ENCODE peak calls at places on chromosomes 13 and 19, in seven cellular contexts. D is heart right ventricle, P is HFFc6, G is astrocyte of the spinal cord, O is cardiac muscle cell, J is left ventricle myocardium inferior, E is progenitor cell of endocrine pancreas. R is an unnamed sample.

GRCh38 chr19:46080561-46080960 is 39.8 kb upstream of the IGFL4 start:
- DNase-seq in D (no peak), P (peak; percentile 82), G (peak; percentile 99), O (peak; percentile 94), J (no peak), E (no peak), R (no peak)

GRCh38 chr19:46042252-46042883 is 1.6 kb upstream of the IGFL4 start:
- DNase-seq in D (no peak), P (no peak), G (no peak), O (no peak), J (no peak), E (no peak), R (no peak)

GRCh38 chr13:74068471-74068870 is 65.7 kb downstream of the KLF12 start:
- DNase-seq in D (no peak), P (no peak), G (no peak), O (no peak), J (no peak), E (no peak), R (no peak)

GRCh38 chr13:84208251-84208650 is 326.0 kb upstream of the SLITRK1 start:
- DNase-seq in D (no peak), P (no peak), G (no peak), O (no peak), J (no peak), E (no peak), R (no peak)

GRCh38 chr19:55563261-55563690 is 17.4 kb downstream of the ZNF579 start:
- DNase-seq in D (peak; percentile 77), P (no peak), G (no peak), O (peak; percentile 66), J (peak; percentile 79), E (no peak), R (no peak)

GRCh38 chr19:45981350-45981749 is 7.7 kb upstream of the NOVA2 start:
- DNase-seq in D (no peak), P (no peak), G (no peak), O (peak; percentile 42), J (no peak), E (no peak), R (no peak)

GRCh38 chr19:45826934-45827333 is 11.8 kb upstream of the RSPH6A start:
- DNase-seq in D (no peak), P (no peak), G (no peak), O (no peak), J (no peak), E (no peak), R (peak; percentile 50)

GRCh38 chr19:39140195-39140516 is 14.6 kb downstream of the PAK4 start:
- DNase-seq in D (no peak), P (no peak), G (no peak), O (no peak), J (no peak), E (no peak), R (peak; percentile 28)

GRCh38 chr19:18153555-18154134 is 682 bp downstream of the PIK3R2 start:
- DNase-seq in D (no peak), P (no peak), G (no peak), O (no peak), J (no peak), E (no peak), R (no peak)

GRCh38 chr13:111031531-111031961 is 83.6 kb upstream of the ARHGEF7 start:
- DNase-seq in D (no peak), P (peak; percentile 93), G (peak; percentile 67), O (peak; percentile 47), J (no peak), E (no peak), R (no peak)

GRCh38 chr19:35513975-35514809 is 743 bp upstream of the DMKN start:
- DNase-seq in D (no peak), P (no peak), G (no peak), O (peak; percentile 72), J (no peak), E (no peak), R (no peak)

GRCh38 chr19:42086770-42087550 is 11.0 kb downstream of the ZNF574 start:
- DNase-seq in D (no peak), P (no peak), G (peak; percentile 84), O (no peak), J (no peak), E (no peak), R (no peak)

GRCh38 chr13:51437550-51438127 is 15.2 kb downstream of the INTS6 start:
- DNase-seq in D (no peak), P (no peak), G (no peak), O (no peak), J (no peak), E (no peak), R (no peak)

GRCh38 chr13:51432576-51432975 is 20.3 kb downstream of the INTS6 start:
- DNase-seq in D (no peak), P (no peak), G (no peak), O (no peak), J (no peak), E (no peak), R (no peak)

GRCh38 chr13:51435002-51435578 is 17.7 kb downstream of the INTS6 start:
- DNase-seq in D (no peak), P (peak; percentile 24), G (peak; percentile 38), O (peak; percentile 48), J (no peak), E (no peak), R (no peak)
- TF ChIP-seq CTCF in D (peak; percentile 72), P (peak; percentile 83), G (peak; percentile 55), O (peak; percentile 62), J (peak; percentile 60), E (peak; percentile 67), R (peak; percentile 66)

DNA sequence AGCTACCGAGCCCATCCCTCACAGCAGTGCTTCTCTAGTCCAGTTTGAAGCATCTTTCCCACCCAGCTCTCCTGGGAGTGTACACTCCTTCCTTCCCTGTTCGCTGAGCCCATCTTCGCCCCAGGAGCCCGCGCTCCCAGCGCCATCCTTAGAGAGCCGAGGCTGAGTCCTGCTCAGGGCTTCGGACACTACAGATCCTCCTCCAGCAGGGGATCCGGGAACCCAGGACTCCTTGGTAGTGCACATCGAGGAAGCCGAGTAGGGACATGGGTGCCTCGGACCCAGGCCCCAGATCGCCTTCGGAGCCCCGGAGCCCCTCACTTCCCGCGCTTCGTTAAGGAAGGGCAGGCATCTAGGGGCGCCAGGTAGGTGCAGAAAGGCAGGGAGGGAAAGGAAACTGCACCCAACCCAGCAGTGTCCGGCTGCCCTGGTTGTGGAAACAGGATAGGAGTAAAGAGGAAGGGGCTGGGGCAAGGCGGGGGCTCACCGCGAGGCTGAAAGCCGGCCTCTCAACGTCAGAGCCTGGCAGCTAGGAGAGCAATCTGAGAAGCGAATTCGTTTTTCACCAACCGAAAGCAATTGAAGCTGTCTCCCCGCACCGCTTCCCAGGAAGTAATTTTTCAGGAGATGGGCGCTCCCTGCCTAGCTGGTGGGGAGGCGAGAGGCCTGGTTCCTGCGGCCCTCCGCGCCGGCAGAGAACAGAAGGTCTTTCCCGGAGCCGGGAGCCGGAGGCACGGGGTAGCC is 1.0 kb downstream of the PDX1 start:
- DNase-seq in D (no peak), P (no peak), G (no peak), O (peak; percentile 25), J (no peak), E (no peak), R (peak; percentile 35)
- TF ChIP-seq CTCF in D (no peak), P (no peak), G (no peak), O (no peak), J (no peak), E (no peak), R (no peak)

GRCh38 chr19:37969695-37970094 is 62.7 kb downstream of the SIPA1L3 start:
- DNase-seq in D (no peak), P (no peak), G (no peak), O (no peak), J (no peak), E (no peak), R (no peak)

GRCh38 chr19:37964109-37964508 is 57.1 kb downstream of the SIPA1L3 start:
- DNase-seq in D (no peak), P (no peak), G (peak; percentile 44), O (peak; percentile 24), J (no peak), E (no peak), R (no peak)

GRCh38 chr19:37963190-37963947 is 56.4 kb downstream of the SIPA1L3 start:
- DNase-seq in D (no peak), P (peak; percentile 11), G (peak; percentile 89), O (peak; percentile 60), J (no peak), E (no peak), R (no peak)

GRCh38 chr19:37970699-37971098 is 63.7 kb downstream of the SIPA1L3 start:
- DNase-seq in D (no peak), P (no peak), G (no peak), O (no peak), J (no peak), E (no peak), R (no peak)

GRCh38 chr19:37966211-37967072 is 59.4 kb downstream of the SIPA1L3 start:
- DNase-seq in D (no peak), P (no peak), G (peak; percentile 25), O (no peak), J (no peak), E (no peak), R (peak; percentile 37)
- TF ChIP-seq CTCF in D (no peak), P (no peak), G (no peak), O (no peak), J (no peak), E (no peak), R (no peak)

DNA sequence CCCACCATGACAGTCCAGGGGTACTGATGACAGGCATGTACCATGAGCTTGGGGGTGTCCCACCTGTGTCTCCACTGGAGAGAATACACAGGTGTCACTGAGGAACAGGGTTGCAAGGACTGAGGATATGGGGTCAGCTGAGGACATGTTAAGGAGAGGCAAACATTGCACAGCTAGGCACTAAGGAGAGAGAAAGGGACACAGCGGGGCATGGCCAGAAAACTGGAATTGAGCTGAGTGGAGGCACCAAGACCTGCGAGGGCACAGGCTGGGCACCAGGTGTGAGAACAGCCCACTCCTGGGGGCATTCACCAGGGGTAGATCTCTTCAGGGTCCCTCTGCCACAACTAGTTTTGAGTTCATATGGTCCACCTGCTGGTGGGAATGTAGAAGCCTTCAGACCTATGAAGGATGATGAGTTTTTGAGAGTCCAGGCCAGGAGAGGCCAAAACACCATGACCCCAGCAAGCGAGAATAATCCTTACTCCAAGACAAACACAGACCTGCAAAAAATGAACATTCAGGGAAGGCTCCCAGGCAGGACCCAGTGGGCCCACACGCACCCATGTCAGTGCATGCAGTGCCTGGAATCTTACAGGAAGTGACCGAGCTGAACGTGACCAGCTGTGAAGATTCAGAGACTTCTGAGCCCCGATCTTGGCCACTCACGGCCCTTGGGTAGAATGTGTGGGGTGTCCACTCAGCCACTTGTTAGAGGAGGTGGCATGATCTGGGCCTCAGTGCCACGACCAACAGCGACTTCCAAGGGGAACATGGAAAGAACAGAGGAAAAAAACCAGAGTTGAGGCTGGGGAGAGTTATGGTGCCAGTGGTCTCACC is 1.4 kb upstream of the ZNF584 start:
- DNase-seq in D (no peak), P (no peak), G (no peak), O (no peak), J (no peak), E (no peak), R (no peak)
- TF ChIP-seq CTCF in D (peak; percentile 36), P (peak; percentile 75), G (peak; percentile 42), O (peak; percentile 40), J (peak; percentile 32), E (peak; percentile 53), R (peak; percentile 33)

GRCh38 chr19:5563008-5563431 is 4.7 kb downstream of the TINCR start:
- DNase-seq in D (no peak), P (no peak), G (no peak), O (no peak), J (no peak), E (no peak), R (no peak)
- TF ChIP-seq CTCF in D (no peak), P (no peak), G (peak; percentile 12), O (peak; percentile 9), J (no peak), E (peak; percentile 34), R (no peak)